ENCODE peak calls at places on chromosomes 16 and 17, in four cellular contexts. A is NCI-H1105 treated with DMSO at 0.1 percent for 48 hours, H is coronary artery, O is GM20000. U is an unnamed sample.

GRCh38 chr17:75455896-75456416 is 479 bp upstream of the TMEM94 start:
- DNase-seq in H (no peak), A (no peak), O (no peak), U (no peak)

GRCh38 chr17:81419333-81419885 is 24.2 kb downstream of the BAHCC1 start:
- DNase-seq in H (peak; percentile 97), A (peak; percentile 79), O (no peak), U (no peak)

GRCh38 chr17:5042152-5043022 is 7.2 kb upstream of the SLC52A1 start:
- DNase-seq in H (no peak), O (no peak), A (no peak), U (no peak)

GRCh38 chr17:7515912-7516610 is 31.9 kb downstream of the POLR2A start:
- DNase-seq in H (no peak), O (no peak), A (no peak), U (no peak)

GRCh38 chr17:3551189-3551588 is 6.4 kb downstream of the TRPV3 start:
- DNase-seq in O (no peak), H (peak; percentile 47), A (no peak), U (no peak)

GRCh38 chr16:80459331-80459777 is 81.4 kb upstream of the DYNLRB2 start:
- DNase-seq in A (no peak), O (no peak), H (no peak), U (no peak)

GRCh38 chr17:353213-353837 is 718 bp upstream of the RPH3AL start:
- DNase-seq in H (no peak), O (no peak), A (no peak), U (no peak)

GRCh38 chr17:82407255-82407654 is 10.9 kb upstream of the HEXD start:
- DNase-seq in H (no peak), A (no peak), O (no peak), U (no peak)

GRCh38 chr16:19389246-19389645 is 28.4 kb upstream of the TMC5 start:
- DNase-seq in A (peak; percentile 12), H (no peak), O (peak; percentile 65), U (no peak)

GRCh38 chr16:68743664-68744063 is 6.6 kb downstream of the CDH1 start:
- DNase-seq in H (no peak), O (no peak), A (no peak), U (no peak)

GRCh38 chr17:13786000-13786598 is 184.4 kb upstream of the HS3ST3A1 start:
- DNase-seq in A (no peak), O (no peak), H (no peak), U (no peak)

GRCh38 chr17:75842963-75843576 is 1.1 kb downstream of the UNC13D start:
- DNase-seq in O (peak; percentile 61), A (no peak), H (no peak), U (no peak)

GRCh38 chr17:17518019-17518418 is 21.8 kb upstream of the RASD1 start:
- DNase-seq in H (no peak), A (no peak), O (no peak), U (no peak)

GRCh38 chr17:78029697-78030096 is 71.2 kb downstream of the TNRC6C start:
- DNase-seq in A (no peak), H (no peak), O (no peak), U (no peak)

GRCh38 chr16:24539850-24540484 is 601 bp downstream of the RBBP6 start:
- DNase-seq in A (no peak), H (no peak), O (no peak), U (no peak)

GRCh38 chr16:898216-898615 is 72.6 kb downstream of the LMF1 start:
- DNase-seq in H (no peak), O (no peak), A (no peak), U (no peak)

GRCh38 chr17:79945591-79946255 is 89.9 kb downstream of the TBC1D16 start:
- DNase-seq in H (peak; percentile 61), A (no peak), O (no peak), U (no peak)

GRCh38 chr17:62706598-62707424 is 79.3 kb downstream of the MRC2 start:
- DNase-seq in O (no peak), A (no peak), H (no peak), U (no peak)

GRCh38 chr16:81101702-81102101 is 5.5 kb upstream of the GCSH start:
- DNase-seq in H (no peak), A (no peak), O (no peak), U (no peak)

GRCh38 chr17:32671891-32672290 is 185.1 kb downstream of the CDK5R1 start:
- DNase-seq in A (peak; percentile 10), O (no peak), H (no peak), U (no peak)

GRCh38 chr16:89923640-89924297 is 627 bp downstream of the TUBB3 start:
- DNase-seq in O (no peak), A (peak; percentile 38), H (no peak), U (no peak)

GRCh38 chr17:33640629-33641028 is 347.5 kb upstream of the ASIC2 start:
- DNase-seq in O (no peak), H (no peak), A (no peak), U (no peak)

GRCh38 chr16:23520500-23520899 is 10.2 kb upstream of the GGA2 start:
- DNase-seq in H (no peak), O (no peak), A (no peak), U (no peak)

GRCh38 chr16:88405325-88406060 is 22.7 kb downstream of the ZNF469 start:
- DNase-seq in A (no peak), O (no peak), H (no peak), U (no peak)

GRCh38 chr16:80375513-80375912 is 165.3 kb upstream of the DYNLRB2 start:
- DNase-seq in O (no peak), A (no peak), H (no peak), U (no peak)

GRCh38 chr17:17782425-17783120 is 54.2 kb downstream of the SREBF1 start:
- DNase-seq in H (no peak), O (peak; percentile 68), A (peak; percentile 60), U (no peak)

GRCh38 chr16:57184890-57185445 is 871 bp downstream of the PSME3IP1 start:
- DNase-seq in H (no peak), A (no peak), O (no peak), U (no peak)

GRCh38 chr16:80230328-80231117 is 310.3 kb upstream of the DYNLRB2 start:
- DNase-seq in O (no peak), H (no peak), A (no peak), U (no peak)

GRCh38 chr16:71952818-71953217 is 47.4 kb downstream of the PKD1L3 start:
- DNase-seq in O (no peak), A (no peak), H (no peak), U (no peak)

GRCh38 chr17:60142872-60143499 is 6.8 kb upstream of the CA4 start:
- DNase-seq in H (no peak), A (peak; percentile 76), O (peak; percentile 85), U (peak; percentile 72)

U was measured in hippocampal formation.